ENCODE peak calls at places on chromosomes 5 and 9, in ten cellular contexts. L, X, D, G, P, H, T, F, B and C are unnamed samples.
A peak's percentile ranks its signal among the peaks of the same experiment; 100 is the strongest.

GRCh38 chr9:35816708-35817107 is 1.9 kb upstream of the HINT2 start:
- DNase-seq in L (no peak), X (no peak), D (no peak), G (no peak), P (no peak), H (no peak), T (peak; percentile 28), F (peak; percentile 39), B (no peak), C (no peak)

GRCh38 chr5:123874600-123875201 is 362.7 kb downstream of the CSNK1G3 start:
- DNase-seq in L (no peak), X (no peak), D (no peak), G (no peak), P (no peak), H (no peak), T (no peak), F (no peak), B (no peak), C (no peak)

GRCh38 chr5:57986746-57987145 is 473.1 kb downstream of the PLK2 start:
- DNase-seq in L (no peak), X (no peak), D (no peak), G (no peak), P (peak; percentile 39), H (no peak), T (no peak), F (no peak), B (no peak), C (no peak)

GRCh38 chr9:110949081-110949480 is 89.2 kb downstream of the LPAR1 start:
- DNase-seq in L (no peak), X (no peak), D (no peak), G (no peak), P (no peak), H (no peak), T (no peak), F (no peak), B (no peak), C (no peak)

GRCh38 chr5:5932824-5933223 is 445.5 kb downstream of the MED10 start:
- DNase-seq in L (no peak), X (no peak), D (no peak), G (no peak), P (no peak), H (no peak), T (peak; percentile 30), F (no peak), B (no peak), C (no peak)

GRCh38 chr5:109844148-109844547 is 154.4 kb downstream of the MAN2A1 start:
- DNase-seq in L (no peak), X (no peak), D (no peak), G (no peak), P (no peak), H (no peak), T (peak; percentile 5), F (no peak), B (no peak), C (no peak)

GRCh38 chr9:135989722-135990467 is 28.7 kb upstream of the UBAC1 start:
- DNase-seq in L (no peak), X (peak; percentile 18), D (no peak), G (no peak), P (no peak), H (no peak), T (no peak), F (no peak), B (no peak), C (peak; percentile 38)

GRCh38 chr9:77523891-77524290 is 124.2 kb downstream of the GNA14 start:
- DNase-seq in L (no peak), X (no peak), D (no peak), G (no peak), P (no peak), H (no peak), T (no peak), F (no peak), B (no peak), C (no peak)

GRCh38 chr5:80189201-80189600 is 66.6 kb downstream of the SERINC5 start:
- DNase-seq in L (no peak), X (no peak), D (no peak), G (no peak), P (no peak), H (no peak), T (peak; percentile 69), F (no peak), B (no peak), C (no peak)

GRCh38 chr5:77707786-77708185 is 68.4 kb downstream of the TBCA start:
- DNase-seq in L (no peak), X (no peak), D (no peak), G (no peak), P (no peak), H (no peak), T (no peak), F (no peak), B (no peak), C (no peak)

GRCh38 chr5:139271201-139272027 is 22.1 kb upstream of the MATR3 start:
- DNase-seq in L (no peak), X (no peak), D (no peak), G (no peak), P (peak; percentile 79), H (no peak), T (no peak), F (no peak), B (no peak), C (no peak)

GRCh38 chr5:126961702-126962101 is 68.7 kb downstream of the MARCHF3 start:
- DNase-seq in L (no peak), X (no peak), D (no peak), G (no peak), P (no peak), H (no peak), T (peak; percentile 74), F (no peak), B (no peak), C (no peak)

GRCh38 chr9:20618361-20618799 is 3.9 kb downstream of the MLLT3 start:
- DNase-seq in L (no peak), X (peak; percentile 2), D (no peak), G (no peak), P (peak; percentile 55), H (no peak), T (no peak), F (no peak), B (no peak), C (peak; percentile 56)

GRCh38 chr9:69981686-69982450 is 61.8 kb upstream of the MAMDC2 start:
- DNase-seq in L (no peak), X (no peak), D (no peak), G (no peak), P (peak; percentile 68), H (no peak), T (no peak), F (no peak), B (no peak), C (no peak)

GRCh38 chr9:98359569-98359968 is 104.1 kb upstream of the TBC1D2 start:
- DNase-seq in L (no peak), X (no peak), D (no peak), G (no peak), P (no peak), H (no peak), T (no peak), F (no peak), B (no peak), C (no peak)

GRCh38 chr9:119036969-119037368 is 332.3 kb downstream of the BRINP1 start:
- DNase-seq in L (no peak), X (no peak), D (no peak), G (no peak), P (no peak), H (no peak), T (no peak), F (no peak), B (no peak), C (no peak)